ENCODE peak calls at places on chromosome 3, in six cellular contexts. C is fibroblast of the aortic adventitia, T is GM12878, B is thyroid gland, Y is psoas muscle, Q is AG09319. X is an unnamed sample.

GRCh38 chr3:102192575-102192974 is 242.2 kb upstream of the ZPLD1 start:
- DNase-seq in B (no peak), T (no peak), Y (no peak), Q (no peak), C (no peak), X (no peak)

GRCh38 chr3:138051946-138052802 is 42.2 kb downstream of the CLDN18 start:
- DNase-seq in T (no peak), C (peak; percentile 68), Y (no peak), Q (peak; percentile 11), B (peak; percentile 69), X (peak; percentile 61)

GRCh38 chr3:64631951-64632350 is 55.8 kb downstream of the ADAMTS9 start:
- DNase-seq in B (no peak), C (no peak), Y (no peak), Q (no peak), T (no peak), X (no peak)

GRCh38 chr3:18124501-18124900 is 300.6 kb downstream of the SATB1 start:
- DNase-seq in B (no peak), Q (peak; percentile 15), Y (no peak), T (no peak), C (peak; percentile 73), X (peak; percentile 83)

GRCh38 chr3:67808906-67809305 is 154.5 kb upstream of the SUCLG2 start:
- DNase-seq in Q (no peak), T (no peak), Y (no peak), C (no peak), B (no peak), X (no peak)

GRCh38 chr3:141454055-141454454 is 32.8 kb upstream of the RASA2 start:
- DNase-seq in T (no peak), B (no peak), Y (no peak), Q (no peak), C (no peak), X (no peak)

GRCh38 chr3:59446775-59447465 is 397.1 kb upstream of the CFAP20DC start:
- DNase-seq in C (peak; percentile 31), B (no peak), T (no peak), Q (no peak), Y (no peak), X (no peak)

GRCh38 chr3:77815467-77815866 is 775.6 kb downstream of the ROBO2 start:
- DNase-seq in T (no peak), C (no peak), Q (no peak), Y (no peak), B (no peak), X (no peak)

GRCh38 chr3:71057526-71057894 is 526.0 kb downstream of the FOXP1 start:
- DNase-seq in Y (no peak), Q (no peak), C (peak; percentile 40), B (no peak), T (no peak), X (peak; percentile 38)

GRCh38 chr3:171646357-171647133 is 163.7 kb downstream of the PLD1 start:
- DNase-seq in Q (peak; percentile 42), B (no peak), C (peak; percentile 88), T (no peak), Y (no peak), X (peak; percentile 79)

GRCh38 chr3:66532160-66532587 is 31.4 kb upstream of the LRIG1 start:
- DNase-seq in C (no peak), Q (no peak), B (no peak), T (no peak), Y (no peak), X (no peak)

GRCh38 chr3:42515976-42516375 is 13.5 kb downstream of the VIPR1 start:
- DNase-seq in B (no peak), T (no peak), C (no peak), Q (no peak), Y (no peak), X (no peak)

GRCh38 chr3:129278970-129279906 is 568 bp downstream of the HMCES start:
- DNase-seq in Y (peak; percentile 67), T (no peak), Q (no peak), C (peak; percentile 53), B (peak; percentile 39), X (peak; percentile 67)

GRCh38 chr3:119420196-119420595 is 43.2 kb downstream of the TMEM39A start:
- DNase-seq in Q (no peak), C (no peak), T (no peak), Y (no peak), B (no peak), X (no peak)
- TF ChIP-seq CTCF in Q (no peak), C (peak; percentile 12), T (no peak), Y (no peak), B (no peak), X (no peak)

DNA sequence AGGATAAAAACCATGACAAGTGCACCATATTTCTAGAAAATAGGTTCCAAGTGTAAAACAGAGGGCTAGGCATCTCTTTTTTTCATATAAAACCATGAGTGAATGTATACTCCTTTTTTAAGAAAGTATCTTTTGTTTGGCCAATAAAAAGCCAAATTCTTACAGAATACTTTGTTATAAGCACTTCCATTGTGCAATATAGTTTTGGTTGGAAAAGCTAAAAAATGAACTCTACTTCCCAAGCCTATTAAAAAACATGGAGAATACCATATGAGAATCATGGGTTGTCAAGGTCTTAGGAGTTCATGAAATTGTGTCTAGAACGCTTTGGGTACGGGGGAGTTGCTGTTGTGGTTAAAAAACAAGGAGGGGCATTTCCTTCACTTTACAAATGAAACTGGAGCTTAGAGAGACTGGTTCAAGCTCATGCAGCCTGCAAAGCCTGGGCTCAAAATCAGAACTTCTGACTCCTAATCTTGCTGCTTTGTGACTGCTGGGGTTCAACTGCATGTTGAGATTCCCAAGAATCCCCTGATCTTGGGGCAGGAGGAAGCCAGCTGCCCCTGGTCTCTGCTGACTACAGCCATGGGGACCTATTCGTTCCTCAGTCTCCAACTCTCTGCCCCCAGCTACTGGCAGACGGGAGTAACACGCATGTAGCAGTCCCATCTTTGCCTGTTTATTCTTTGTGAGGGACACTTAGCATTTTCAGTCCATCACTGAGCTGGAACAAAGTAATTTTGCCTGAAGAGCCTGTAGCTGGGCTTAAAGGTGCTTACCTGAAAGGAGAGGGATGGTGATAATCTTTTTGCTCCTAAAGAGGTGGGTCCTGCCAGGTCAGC is 229.1 kb downstream of the CHST2 start:
- DNase-seq in C (no peak), T (no peak), Y (no peak), B (peak; percentile 18), Q (no peak), X (no peak)
- TF ChIP-seq CTCF in C (no peak), T (peak; percentile 34), Y (no peak), B (no peak), Q (peak; percentile 5), X (peak; percentile 8)

GRCh38 chr3:124768812-124769211 is 38.6 kb downstream of the UMPS start:
- DNase-seq in Y (peak; percentile 55), C (no peak), Q (no peak), T (no peak), B (peak; percentile 42), X (no peak)
- TF ChIP-seq CTCF in Y (peak; percentile 32), C (no peak), Q (no peak), T (peak; percentile 65), B (no peak), X (peak; percentile 5)

GRCh38 chr3:60754617-60755016 is 496.6 kb downstream of the FHIT start:
- DNase-seq in Q (no peak), T (no peak), Y (no peak), B (no peak), C (no peak), X (peak; percentile 21)
- TF ChIP-seq CTCF in Q (no peak), T (no peak), Y (no peak), B (no peak), C (no peak), X (no peak)

GRCh38 chr3:112633757-112634156 is 7.2 kb downstream of the CCDC80 start:
- DNase-seq in B (no peak), T (no peak), Y (no peak), C (peak; percentile 60), Q (no peak), X (peak; percentile 73)

GRCh38 chr3:112634786-112635541 is 6.0 kb downstream of the CCDC80 start:
- DNase-seq in Y (no peak), C (peak; percentile 47), B (no peak), T (no peak), Q (no peak), X (peak; percentile 43)

GRCh38 chr3:112637700-112638099 is 3.2 kb downstream of the CCDC80 start:
- DNase-seq in B (peak; percentile 80), T (no peak), C (peak; percentile 45), Y (no peak), Q (no peak), X (no peak)

GRCh38 chr3:112633191-112633590 is 7.8 kb downstream of the CCDC80 start:
- DNase-seq in Q (no peak), Y (no peak), B (no peak), T (no peak), C (no peak), X (no peak)

GRCh38 chr3:112635674-112636073 is 5.3 kb downstream of the CCDC80 start:
- DNase-seq in Q (no peak), Y (no peak), T (no peak), B (peak; percentile 56), C (peak; percentile 90), X (peak; percentile 96)
- TF ChIP-seq CTCF in Q (no peak), Y (no peak), T (no peak), B (no peak), C (peak; percentile 8), X (peak; percentile 17)

GRCh38 chr3:48556796-48557626 is at the start of gene PFKFB4:
- DNase-seq in T (peak; percentile 99), B (peak; percentile 99), C (peak; percentile 99), Y (peak; percentile 100), Q (peak; percentile 99), X (peak; percentile 99)
- TF ChIP-seq CTCF in T (peak; percentile 11), B (no peak), C (no peak), Y (no peak), Q (no peak), X (no peak)

GRCh38 chr3:115436767-115437301 is 186.5 kb upstream of the GAP43 start:
- DNase-seq in Q (peak; percentile 62), C (peak; percentile 96), Y (no peak), B (no peak), T (no peak), X (peak; percentile 97)
- TF ChIP-seq CTCF in Q (peak; percentile 45), C (peak; percentile 56), Y (no peak), B (no peak), T (no peak), X (peak; percentile 61)

GRCh38 chr3:38560284-38560683 is 64.1 kb downstream of the EXOG start:
- DNase-seq in T (no peak), B (no peak), Q (no peak), Y (peak; percentile 38), C (no peak), X (no peak)
- TF ChIP-seq CTCF in T (no peak), B (no peak), Q (no peak), Y (no peak), C (peak; percentile 10), X (no peak)

DNA sequence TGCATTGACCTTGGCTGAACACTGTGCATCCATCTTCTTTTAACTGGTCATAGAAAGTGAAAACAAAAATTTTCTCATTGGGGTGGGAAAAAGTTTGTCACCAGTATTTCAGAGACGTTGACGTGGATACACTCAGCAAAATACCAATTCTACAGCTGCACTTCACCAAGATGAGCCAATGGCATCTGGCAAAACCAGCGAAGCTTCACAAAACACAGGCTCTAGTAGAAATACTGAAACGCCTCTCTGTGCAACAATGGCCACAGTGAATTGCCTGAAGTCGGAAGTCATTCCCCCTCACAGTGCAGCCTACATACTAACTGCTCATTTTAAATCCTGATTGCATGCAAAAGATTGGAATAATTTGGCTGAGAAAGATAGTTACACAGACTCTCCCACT is 17.0 kb downstream of the PCYT1A start:
- DNase-seq in C (no peak), T (no peak), Y (no peak), B (no peak), Q (no peak), X (no peak)
- TF ChIP-seq CTCF in C (no peak), T (no peak), Y (no peak), B (no peak), Q (no peak), X (no peak)

X was measured in fibroblast of mammary gland.